ENCODE peak calls at places on chromosome 11, in four cellular contexts. X is CD4-positive, alpha-beta memory T cell; V is IMR-90; C is cardiac fibroblast. H is an unnamed sample.

GRCh38 chr11:12148466-12148865 is 38.1 kb downstream of the MICAL2 start:
- DNase-seq in V (no peak), C (no peak), X (no peak), H (no peak)

GRCh38 chr11:125299061-125299616 is 134.6 kb downstream of the PKNOX2 start:
- DNase-seq in V (no peak), C (no peak), X (no peak), H (no peak)

GRCh38 chr11:69337211-69337721 is 43.3 kb downstream of the MYEOV start:
- DNase-seq in C (no peak), X (peak), V (peak), H (peak)

GRCh38 chr11:70608568-70609314 is 210.4 kb downstream of the CTTN start:
- DNase-seq in C (peak), V (peak), X (no peak), H (no peak)

GRCh38 chr11:109275931-109276330 is 146.1 kb upstream of the C11orf87 start:
- DNase-seq in X (no peak), C (no peak), V (no peak), H (no peak)

GRCh38 chr11:82718307-82718706 is 15.4 kb downstream of the FAM181B start:
- DNase-seq in X (no peak), C (peak), V (peak), H (peak)

GRCh38 chr11:119405986-119406385 is 17.0 kb downstream of the THY1 start:
- DNase-seq in V (peak), X (no peak), C (no peak), H (no peak)

GRCh38 chr11:13875643-13876042 is 86.9 kb upstream of the SPON1 start:
- DNase-seq in V (no peak), X (no peak), C (no peak), H (no peak)

GRCh38 chr11:70942593-70942992 is 309.8 kb downstream of the SHANK2 start:
- DNase-seq in C (no peak), X (no peak), V (no peak), H (no peak)

GRCh38 chr11:80103149-80103859 is 662.5 kb upstream of the TENM4 start:
- DNase-seq in X (no peak), V (peak), C (peak), H (peak)

GRCh38 chr11:68380786-68381622 is 68.6 kb downstream of the LRP5 start:
- DNase-seq in X (no peak), V (peak), C (peak), H (no peak)

GRCh38 chr11:115848614-115849013 is 344.4 kb upstream of the CADM1 start:
- DNase-seq in C (no peak), V (no peak), X (no peak), H (no peak)

GRCh38 chr11:119359365-119360229 is 13.1 kb upstream of the MFRP start:
- DNase-seq in V (no peak), X (no peak), C (no peak), H (no peak)

GRCh38 chr11:22163394-22163797 is 29.5 kb upstream of the ANO5 start:
- DNase-seq in C (no peak), V (no peak), X (no peak), H (no peak)

GRCh38 chr11:118643142-118643994 is 36.0 kb downstream of the PHLDB1 start:
- DNase-seq in V (no peak), X (no peak), C (no peak), H (no peak)

GRCh38 chr11:28529540-28530410 is 421.6 kb downstream of the METTL15 start:
- DNase-seq in X (no peak), C (peak), V (peak), H (peak)

H was measured in HCEC 1CT.